ENCODE peak calls at places on chromosomes 7 and 10, in ten cellular contexts. Z is foreskin fibroblast; S is A673; Y is nephron progenitor cell; R is mesothelial cell of epicardium; E is CD4-positive, alpha-beta T cell; V is GM20000; A is B cell; I is progenitor cell of endocrine pancreas; O is IMR-90. F is an unnamed sample.

GRCh38 chr10:132612571-132613504 is 75.3 kb downstream of the INPP5A start:
- DNase-seq in Z (no peak), S (no peak), Y (no peak), R (no peak), E (no peak), V (no peak), A (peak; percentile 27), I (no peak), O (peak; percentile 32), F (no peak)

GRCh38 chr10:116899626-116900025 is 50.3 kb downstream of the ENO4 start:
- DNase-seq in Z (no peak), S (no peak), Y (no peak), R (no peak), E (no peak), V (no peak), A (no peak), I (no peak), O (no peak), F (no peak)

GRCh38 chr7:27165089-27165654 is at the start of gene HOXA9:
- DNase-seq in Z (peak; percentile 98), S (no peak), Y (peak; percentile 73), R (no peak), E (no peak), V (no peak), A (no peak), I (no peak), O (peak; percentile 61), F (peak; percentile 72)

GRCh38 chr7:148447221-148447845 is 143.2 kb upstream of the C7orf33 start:
- DNase-seq in Z (no peak), S (no peak), Y (no peak), R (no peak), E (no peak), V (peak; percentile 50), A (no peak), I (no peak), O (no peak), F (no peak)

GRCh38 chr7:68733219-68734143 is 864.8 kb upstream of the AUTS2 start:
- DNase-seq in Z (no peak), S (no peak), Y (no peak), R (no peak), E (no peak), V (no peak), A (no peak), I (no peak), O (peak; percentile 1), F (no peak)

GRCh38 chr7:152760384-152761115 is 998 bp downstream of the ACTR3B start:
- DNase-seq in Z (peak; percentile 2), S (no peak), Y (no peak), R (no peak), E (no peak), V (no peak), A (no peak), I (no peak), O (peak; percentile 24), F (no peak)

GRCh38 chr7:137304624-137305235 is 38.8 kb downstream of the PTN start:
- DNase-seq in Z (no peak), S (no peak), Y (no peak), R (no peak), E (no peak), V (no peak), A (no peak), I (no peak), O (peak; percentile 72), F (no peak)

GRCh38 chr7:6159524-6160011 is 112.9 kb downstream of the CYTH3 start:
- DNase-seq in Z (no peak), S (no peak), Y (no peak), R (no peak), E (no peak), V (no peak), A (peak; percentile 33), I (no peak), O (no peak), F (no peak)

GRCh38 chr10:103470755-103471653 is 8.0 kb downstream of the CALHM3 start:
- DNase-seq in Z (no peak), S (no peak), Y (no peak), R (no peak), E (peak; percentile 73), V (peak; percentile 90), A (peak; percentile 79), I (no peak), O (no peak), F (no peak)

GRCh38 chr10:103096130-103096529 is 96.9 kb downstream of the NT5C2 start:
- DNase-seq in Z (no peak), S (no peak), Y (no peak), R (no peak), E (no peak), V (no peak), A (no peak), I (no peak), O (no peak), F (no peak)

GRCh38 chr10:114819313-114819712 is 2.3 kb upstream of the FHIP2A start:
- DNase-seq in Z (no peak), S (no peak), Y (no peak), R (no peak), E (no peak), V (no peak), A (no peak), I (no peak), O (no peak), F (no peak)

GRCh38 chr10:114824396-114824795 is 2.8 kb downstream of the FHIP2A start:
- DNase-seq in Z (no peak), S (no peak), Y (no peak), R (no peak), E (no peak), V (no peak), A (no peak), I (no peak), O (peak; percentile 21), F (no peak)

GRCh38 chr10:114822771-114823463 is 1.3 kb downstream of the FHIP2A start:
- DNase-seq in Z (no peak), S (peak; percentile 6), Y (no peak), R (no peak), E (no peak), V (no peak), A (no peak), I (no peak), O (peak; percentile 74), F (no peak)

GRCh38 chr10:114821915-114822770 is 563 bp downstream of the FHIP2A start:
- DNase-seq in Z (no peak), S (peak; percentile 64), Y (peak; percentile 49), R (peak; percentile 71), E (peak; percentile 5), V (peak; percentile 61), A (peak; percentile 78), I (peak; percentile 15), O (peak; percentile 14), F (peak; percentile 87)

DNA sequence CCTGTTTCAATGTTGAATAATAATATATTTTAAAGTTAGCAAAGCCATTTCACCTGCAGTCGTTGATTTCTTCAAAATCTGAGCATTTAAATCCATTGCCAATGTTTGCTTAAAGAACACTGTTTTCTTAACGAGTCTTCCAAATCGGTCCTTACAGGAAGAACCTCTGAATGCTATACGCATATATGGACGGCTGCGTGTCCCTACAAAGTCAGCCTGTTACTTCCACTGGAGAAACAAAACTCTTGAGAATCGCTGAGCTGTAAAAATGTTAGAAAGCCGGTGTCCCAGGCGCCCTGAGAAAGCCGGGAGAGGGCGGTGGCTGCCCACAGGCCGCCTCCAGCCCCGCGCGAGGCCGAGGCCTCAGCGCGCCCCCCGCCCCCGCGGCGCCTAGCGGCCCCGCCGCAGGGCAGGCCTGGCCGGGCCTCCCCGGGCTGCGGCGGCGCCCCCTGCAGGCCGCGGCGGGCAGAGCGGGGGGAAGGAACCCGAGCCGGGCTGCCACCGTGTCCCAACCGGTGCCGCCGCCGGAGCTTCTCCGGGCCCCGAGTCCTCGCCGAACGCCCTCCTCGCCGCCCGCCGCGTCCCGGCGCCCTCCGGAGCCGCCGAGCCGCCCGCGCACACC is at the start of gene FHIP2A:
- DNase-seq in Z (peak; percentile 76), S (peak; percentile 88), Y (peak; percentile 84), R (peak; percentile 87), E (peak; percentile 79), V (peak; percentile 94), A (peak; percentile 96), I (peak; percentile 85), O (peak; percentile 66), F (peak; percentile 90)
- TF ChIP-seq CTCF in Z (peak; percentile 8), S (peak; percentile 41), Y (no peak), R (peak; percentile 53), E (peak; percentile 25), V (peak; percentile 85), A (peak; percentile 64), I (peak; percentile 65), O (peak; percentile 73), F (peak; percentile 79)

GRCh38 chr10:95741807-95742528 is 14.0 kb upstream of the ENTPD1 start:
- DNase-seq in Z (no peak), S (peak; percentile 66), Y (no peak), R (no peak), E (no peak), V (peak; percentile 55), A (peak; percentile 46), I (no peak), O (peak; percentile 35), F (no peak)
- TF ChIP-seq CTCF in Z (no peak), S (peak; percentile 25), Y (no peak), R (no peak), E (no peak), V (no peak), A (peak; percentile 66), I (no peak), O (peak; percentile 12), F (peak; percentile 29)

DNA sequence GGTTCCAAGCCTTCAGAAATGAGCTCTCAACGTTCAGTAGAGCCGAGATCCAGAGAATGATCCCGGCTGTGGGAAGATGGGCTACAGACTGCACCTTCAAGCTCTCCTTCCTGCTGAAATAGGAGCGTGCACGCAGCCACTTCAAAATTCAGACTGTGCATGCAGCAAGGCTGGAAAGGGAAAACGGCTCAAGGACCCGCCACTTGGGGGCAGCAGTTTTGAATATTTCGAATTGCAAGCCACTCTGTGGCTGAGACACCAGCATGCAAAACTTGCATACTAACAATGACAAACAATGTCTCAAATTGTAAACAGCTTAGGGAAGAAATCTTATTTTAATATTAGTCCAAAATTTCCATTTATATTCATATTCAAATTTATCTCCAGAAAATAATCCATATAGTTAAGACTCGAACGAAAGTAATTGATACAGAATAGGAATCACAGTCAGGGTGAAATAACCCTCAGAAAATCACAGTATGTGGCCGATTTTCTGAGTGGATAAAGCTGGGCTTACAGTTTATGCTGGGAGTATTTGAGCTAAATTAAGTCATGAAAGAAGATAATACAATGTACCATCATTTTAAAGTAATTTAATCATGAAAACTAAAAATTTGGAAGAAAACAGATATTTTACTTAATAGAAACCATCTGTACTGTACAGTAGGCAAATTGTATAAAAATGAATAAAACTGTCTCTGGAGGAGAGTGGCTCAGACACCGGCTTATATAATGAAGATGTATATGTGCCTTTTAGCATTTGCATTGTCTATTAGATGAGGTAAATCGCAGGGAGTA is 137.9 kb upstream of the MKI67 start:
- DNase-seq in Z (peak; percentile 1), S (peak; percentile 79), Y (peak; percentile 81), R (peak; percentile 79), E (peak; percentile 36), V (peak; percentile 54), A (no peak), I (peak; percentile 59), O (peak; percentile 25), F (no peak)
- TF ChIP-seq CTCF in Z (peak; percentile 57), S (peak; percentile 83), Y (peak; percentile 72), R (peak; percentile 72), E (peak; percentile 62), V (peak; percentile 68), A (peak; percentile 62), I (peak; percentile 72), O (peak; percentile 45), F (peak; percentile 84)

DNA sequence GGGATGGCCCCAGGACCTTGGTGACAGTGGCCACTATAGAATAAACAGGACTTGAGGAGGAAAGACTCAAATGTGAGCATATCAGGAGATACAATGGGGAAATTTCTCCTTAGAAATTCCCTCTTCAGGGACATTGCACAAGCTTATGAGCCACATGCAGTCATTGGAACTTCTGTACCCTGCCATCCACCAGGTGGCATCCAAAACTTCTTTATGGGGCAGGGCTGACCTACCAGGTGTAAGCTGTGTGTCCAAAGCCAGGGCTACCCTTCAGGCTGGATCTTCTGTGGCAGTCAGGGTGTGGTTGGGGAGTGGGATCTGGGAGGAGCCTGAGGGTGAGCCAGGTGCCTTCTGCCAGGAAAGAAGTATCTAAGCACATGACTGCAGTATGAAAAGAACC is 36.6 kb upstream of the LRRC18 start:
- DNase-seq in Z (no peak), S (no peak), Y (no peak), R (no peak), E (no peak), V (no peak), A (no peak), I (no peak), O (peak; percentile 4), F (no peak)
- TF ChIP-seq CTCF in Z (peak; percentile 14), S (peak; percentile 23), Y (no peak), R (no peak), E (no peak), V (no peak), A (no peak), I (peak; percentile 47), O (peak; percentile 17), F (peak; percentile 64)